ENCODE peak calls at places on chromosomes 1 and 21, in seven cellular contexts. Z is H9, M is GM23338, E is activated T-helper 1 cell treated with Interleukin-2 at 50 U/mL for 16 hours, Q is NCI-H1092 treated with DMSO at 0.1 percent for 48 hours, G is Caki2, D is neural progenitor cell. I is an unnamed sample.

GRCh38 chr1:43979528-43980254 is 681 bp downstream of the B4GALT2 start:
- DNase-seq in E (no peak), Z (no peak), D (peak), G (peak), Q (peak), M (peak), I (peak)

GRCh38 chr1:15956150-15956549 is 19.8 kb downstream of the ZBTB17 start:
- DNase-seq in G (no peak), Q (no peak), Z (no peak), D (no peak), M (no peak), E (no peak), I (no peak)

GRCh38 chr1:206538086-206538781 is 30.9 kb downstream of the RASSF5 start:
- DNase-seq in Q (no peak), Z (no peak), G (no peak), E (no peak), M (no peak), D (no peak), I (no peak)

GRCh38 chr1:58785424-58786058 is 1.7 kb upstream of the JUN start:
- DNase-seq in G (peak), Q (peak), M (peak), Z (peak), D (peak), E (peak), I (no peak)

GRCh38 chr1:1287288-1288110 is 7.3 kb downstream of the SCNN1D start:
- DNase-seq in D (no peak), E (no peak), Z (no peak), M (no peak), G (no peak), Q (no peak), I (no peak)

GRCh38 chr1:23188434-23188884 is 19.8 kb upstream of the LUZP1 start:
- DNase-seq in Z (no peak), D (no peak), M (no peak), E (no peak), G (no peak), Q (no peak), I (no peak)

GRCh38 chr21:41373253-41373652 is 11.4 kb downstream of the MX2 start:
- DNase-seq in E (no peak), Z (no peak), G (no peak), M (no peak), Q (no peak), D (no peak), I (no peak)

GRCh38 chr1:34781071-34781843 is at the start of gene GJB3:
- DNase-seq in Z (peak), E (no peak), G (no peak), M (peak), D (peak), Q (no peak), I (no peak)

GRCh38 chr1:40582121-40582520 is 50.7 kb downstream of the ZNF684 start:
- DNase-seq in Q (no peak), G (no peak), M (no peak), Z (no peak), E (no peak), D (no peak), I (no peak)

GRCh38 chr21:31158789-31159581 is 120.7 kb upstream of the KRTAP19-8 start:
- DNase-seq in Z (no peak), M (peak), Q (no peak), G (no peak), E (no peak), D (no peak), I (no peak)

GRCh38 chr1:182752077-182752826 is 37.3 kb upstream of the NPL start:
- DNase-seq in E (no peak), D (no peak), G (no peak), M (no peak), Q (no peak), Z (no peak), I (no peak)

GRCh38 chr1:106063510-106063909 is 993.0 kb upstream of the PRMT6 start:
- DNase-seq in M (no peak), D (peak), G (peak), E (no peak), Z (no peak), Q (peak), I (no peak)

GRCh38 chr1:246319111-246319510 is 188.0 kb downstream of the SMYD3 start:
- DNase-seq in Q (no peak), D (no peak), E (no peak), Z (no peak), G (no peak), M (no peak), I (no peak)

GRCh38 chr1:65075123-65075976 is 72.7 kb upstream of the AK4 start:
- DNase-seq in Z (peak), E (peak), D (peak), M (peak), G (peak), Q (peak), I (peak)

GRCh38 chr1:202957733-202958543 is at the start of gene ADIPOR1:
- DNase-seq in G (peak), D (peak), M (peak), Q (peak), E (peak), Z (peak), I (peak)

GRCh38 chr1:33161061-33161681 is 20.7 kb downstream of the TRIM62 start:
- DNase-seq in Q (peak), E (no peak), D (peak), M (no peak), G (no peak), Z (no peak), I (peak)

GRCh38 chr1:97245682-97246081 is 524.1 kb downstream of the PTBP2 start:
- DNase-seq in D (no peak), Q (no peak), G (no peak), Z (no peak), E (no peak), M (no peak), I (no peak)

GRCh38 chr1:63843884-63844283 is 70.1 kb downstream of the ROR1 start:
- DNase-seq in D (peak), Q (no peak), M (peak), G (peak), Z (no peak), E (no peak), I (no peak)

GRCh38 chr21:45607021-45607921 is 36.3 kb upstream of the PCBP3 start:
- DNase-seq in G (peak), D (no peak), Q (no peak), E (peak), Z (peak), M (peak), I (no peak)